ENCODE peak calls at places on chromosomes 16 and 17, in seven cellular contexts. B is dorsolateral prefrontal cortex, N is mucosa of descending colon, R is HFFc6, G is thoracic aorta, L is lower lobe of right lung, E is AG04450. Y is an unnamed sample.

GRCh38 chr16:89842471-89843408 is 14.5 kb downstream of the SPIRE2 start:
- DNase-seq in R (peak), E (peak), L (no peak), B (no peak), N (no peak), G (no peak), Y (peak)

GRCh38 chr16:57354311-57354710 is 4.3 kb upstream of the CCL22 start:
- DNase-seq in R (no peak), G (no peak), N (no peak), E (no peak), L (no peak), B (no peak), Y (no peak)

GRCh38 chr16:57807968-57808528 is 5.8 kb upstream of the KIFC3 start:
- DNase-seq in L (peak), R (peak), G (no peak), E (peak), B (peak), N (peak), Y (no peak)

GRCh38 chr17:2184993-2185931 is 118.3 kb downstream of the SMG6 start:
- DNase-seq in B (no peak), L (no peak), R (no peak), E (no peak), G (no peak), N (no peak), Y (no peak)

GRCh38 chr17:50110591-50111349 is 15.6 kb downstream of the PDK2 start:
- DNase-seq in B (no peak), N (no peak), E (no peak), G (no peak), L (no peak), R (no peak), Y (no peak)

GRCh38 chr16:81266680-81267095 is 28.2 kb downstream of the BCO1 start:
- DNase-seq in L (no peak), B (no peak), R (no peak), G (no peak), E (no peak), N (peak), Y (no peak)

GRCh38 chr16:70663524-70664324 is 17.4 kb downstream of the IL34 start:
- DNase-seq in B (no peak), L (no peak), G (no peak), N (no peak), R (no peak), E (no peak), Y (no peak)

GRCh38 chr17:7479389-7480192 is at the start of gene ZBTB4:
- DNase-seq in R (peak), N (peak), G (no peak), L (peak), E (no peak), B (no peak), Y (no peak)

GRCh38 chr16:67888311-67888710 is 3.6 kb downstream of the NRN1L start:
- DNase-seq in E (no peak), G (no peak), R (no peak), L (no peak), N (no peak), B (no peak), Y (no peak)

GRCh38 chr17:7261377-7262191 is 694 bp downstream of the CLDN7 start:
- DNase-seq in G (no peak), L (peak), B (no peak), E (no peak), R (no peak), N (peak), Y (no peak)

GRCh38 chr16:55001931-55002330 is 71.3 kb downstream of the IRX5 start:
- DNase-seq in N (no peak), R (peak), L (no peak), G (no peak), E (no peak), B (no peak), Y (no peak)

GRCh38 chr17:77436058-77436442 is 295.3 kb downstream of the SEC14L1 start:
- DNase-seq in E (no peak), N (no peak), L (no peak), R (no peak), G (no peak), B (no peak), Y (no peak)

GRCh38 chr17:15006421-15006820 is 258.7 kb downstream of the PMP22 start:
- DNase-seq in G (no peak), B (no peak), E (no peak), L (no peak), R (no peak), N (no peak), Y (no peak)

GRCh38 chr17:43994272-43995149 is 9.9 kb upstream of the NAGS start:
- DNase-seq in L (peak), N (peak), E (no peak), G (no peak), R (peak), B (peak), Y (no peak)

DNA sequence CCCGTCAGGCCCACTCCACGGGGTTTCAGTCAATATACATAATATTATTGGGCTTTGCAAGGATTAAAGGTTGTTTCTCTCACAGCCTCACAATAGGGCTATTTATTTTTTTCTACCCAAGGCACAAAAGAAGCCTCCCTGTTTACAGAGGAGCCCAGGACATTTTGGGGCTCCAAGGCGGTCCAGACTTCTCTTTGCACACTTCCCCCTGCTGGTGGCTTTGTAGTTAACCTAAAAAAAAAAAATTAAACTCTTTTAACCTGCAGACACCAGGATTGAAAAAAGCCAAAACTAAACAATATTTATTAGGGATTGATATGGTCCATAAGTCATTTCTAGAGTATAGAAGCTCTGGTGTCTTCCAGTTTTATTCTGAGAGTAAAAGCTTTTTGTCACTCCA is 169.7 kb upstream of the ZFHX3 start:
- DNase-seq in N (no peak), R (no peak), L (no peak), G (no peak), E (no peak), B (no peak), Y (no peak)
- TF ChIP-seq CTCF in N (no peak), R (peak), L (peak), G (no peak), E (peak), B (no peak), Y (peak)

GRCh38 chr16:85917012-85917411 is 18.1 kb downstream of the IRF8 start:
- DNase-seq in L (no peak), N (no peak), B (no peak), R (no peak), E (no peak), G (no peak), Y (no peak)
- TF ChIP-seq CTCF in L (no peak), N (no peak), B (no peak), R (peak), E (no peak), G (no peak), Y (peak)

GRCh38 chr16:13296206-13296605 is 394.8 kb downstream of the SHISA9 start:
- DNase-seq in R (no peak), E (no peak), N (no peak), B (no peak), L (no peak), G (no peak), Y (no peak)

GRCh38 chr16:13289515-13289914 is 388.1 kb downstream of the SHISA9 start:
- DNase-seq in G (no peak), E (no peak), N (no peak), R (no peak), B (no peak), L (no peak), Y (no peak)

DNA sequence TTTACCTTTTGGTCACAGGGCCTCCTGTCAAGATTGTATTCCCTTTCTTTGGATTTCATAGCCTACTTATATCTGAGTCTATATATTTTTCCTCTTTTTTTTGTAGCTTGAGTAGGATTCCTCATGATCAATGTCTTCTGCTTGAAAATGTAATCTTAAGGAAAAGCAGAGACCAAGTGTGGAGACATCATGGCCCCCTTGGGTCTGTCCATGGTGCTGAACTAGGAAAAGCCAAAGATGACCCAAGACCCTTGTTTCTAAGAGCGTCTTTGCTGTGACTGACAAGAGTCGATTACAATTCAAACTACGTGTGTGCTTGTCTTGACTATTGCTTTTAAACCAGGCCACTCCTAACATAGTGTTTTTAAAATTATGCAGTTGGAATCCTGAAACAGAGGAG is 390.5 kb downstream of the SHISA9 start:
- DNase-seq in L (no peak), R (no peak), E (no peak), G (no peak), N (no peak), B (no peak), Y (no peak)
- TF ChIP-seq CTCF in L (no peak), R (no peak), E (no peak), G (no peak), N (no peak), B (no peak), Y (no peak)

DNA sequence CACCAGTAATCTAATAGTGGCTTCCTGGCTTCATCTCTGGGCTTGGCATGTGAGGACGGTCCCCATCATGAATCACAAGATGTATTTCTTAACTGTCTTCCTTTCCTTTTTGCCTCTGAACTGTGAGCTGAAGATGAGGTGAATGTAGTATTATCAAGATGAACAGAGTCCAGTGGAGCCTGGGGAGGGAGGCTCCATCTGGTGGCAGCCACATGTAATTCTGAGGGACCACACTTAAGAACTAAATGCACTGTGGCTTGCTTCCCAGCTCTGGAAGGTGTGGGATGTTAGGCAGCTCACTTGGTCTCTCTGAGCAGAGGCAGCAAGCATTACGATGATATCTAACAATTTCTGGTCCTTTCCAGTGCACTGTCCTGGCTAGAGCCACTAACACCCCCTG is 354.9 kb upstream of the ASIC2 start:
- DNase-seq in B (peak), G (no peak), E (no peak), R (no peak), N (peak), L (no peak), Y (no peak)
- TF ChIP-seq CTCF in B (peak), G (peak), E (peak), R (peak), N (no peak), L (peak), Y (peak)

DNA sequence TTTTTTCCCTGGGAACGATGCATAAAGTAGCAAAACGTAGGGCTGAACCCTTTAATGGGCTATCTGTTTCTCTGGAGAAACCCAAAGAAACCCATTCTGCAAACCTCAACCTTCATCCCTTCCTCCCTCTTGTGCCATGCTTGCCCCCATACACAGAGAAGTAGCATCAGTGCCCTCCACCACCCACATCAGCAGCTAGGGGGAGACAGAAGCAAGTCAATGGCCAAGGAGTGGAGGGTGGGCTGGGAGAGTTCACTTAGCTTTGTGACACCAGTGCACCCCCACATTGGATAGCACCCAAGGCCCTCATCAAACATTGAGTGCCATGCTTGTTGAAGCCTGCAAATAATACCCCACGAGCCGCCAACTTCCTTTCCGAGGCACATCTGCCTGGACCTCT is 282.4 kb downstream of the ABCC12 start:
- DNase-seq in B (no peak), G (no peak), N (no peak), E (no peak), L (no peak), R (no peak), Y (no peak)
- TF ChIP-seq CTCF in B (no peak), G (no peak), N (no peak), E (peak), L (no peak), R (peak), Y (peak)

GRCh38 chr16:50368410-50369132 is at the start of gene BRD7:
- DNase-seq in R (no peak), E (no peak), G (no peak), N (peak), B (no peak), L (peak), Y (no peak)
- TF ChIP-seq CTCF in R (no peak), E (peak), G (peak), N (no peak), B (peak), L (no peak), Y (no peak)

Y was measured in HFF-Myc.